ENCODE peak calls at places on chromosomes 5 and 9, in five cellular contexts. Z, L, G, N and H are unnamed samples. For H3K9me3, the result is how much of the 10 kb centered on the place peaks cover.

GRCh38 chr9:91141407-91141973 is 220.2 kb downstream of the AUH start:
- DNase-seq in Z (no peak), N (no peak), L (no peak), G (no peak), H (no peak)

GRCh38 chr5:141695627-141696180 is 13.7 kb upstream of the ARAP3 start:
- DNase-seq in L (no peak), N (no peak), Z (no peak), G (no peak), H (no peak)

GRCh38 chr9:29775491-29775890 is 2202.2 kb upstream of the C9orf72 start:
- DNase-seq in Z (no peak), N (no peak), L (no peak), G (no peak), H (no peak)

GRCh38 chr5:78533356-78533755 is 115.2 kb downstream of the LHFPL2 start:
- DNase-seq in L (no peak), N (no peak), G (no peak), Z (no peak), H (no peak)

GRCh38 chr9:109497193-109498165 is 628 bp downstream of the PTPN3 start:
- DNase-seq in Z (no peak), G (no peak), L (no peak), N (no peak), H (no peak)

GRCh38 chr5:171649002-171649401 is 136.6 kb upstream of the SMIM23 start:
- DNase-seq in L (no peak), Z (no peak), N (no peak), G (peak), H (no peak)

GRCh38 chr5:137254695-137255094 is 244.4 kb downstream of the SPOCK1 start:
- DNase-seq in L (no peak), Z (no peak), G (no peak), N (no peak), H (no peak)

GRCh38 chr5:65984098-65984885 is 57.9 kb downstream of the ERBIN start:
- DNase-seq in Z (no peak), G (no peak), N (no peak), L (no peak), H (no peak)

GRCh38 chr5:140321796-140322195 is 18.9 kb upstream of the PFDN1 start:
- DNase-seq in N (no peak), G (no peak), Z (no peak), L (peak), H (no peak)

GRCh38 chr5:147734839-147735238 is 47.7 kb downstream of the JAKMIP2 start:
- DNase-seq in G (no peak), N (no peak), Z (no peak), L (no peak), H (no peak)

GRCh38 chr5:166708271-166708670 is 1583.2 kb upstream of the WWC1 start:
- DNase-seq in N (no peak), L (no peak), Z (no peak), G (no peak), H (no peak)

GRCh38 chr5:125372694-125373621 is 626.5 kb upstream of the ZNF608 start:
- DNase-seq in L (no peak), G (no peak), N (peak), Z (peak), H (peak)

GRCh38 chr9:94553029-94553938 is 1.6 kb upstream of the PCAT7 start:
- DNase-seq in N (no peak), L (no peak), Z (peak), G (no peak), H (no peak)

GRCh38 chr5:111635151-111635945 is 121.6 kb downstream of the NREP start:
- DNase-seq in L (no peak), G (no peak), N (no peak), Z (no peak), H (no peak)

GRCh38 chr9:69324549-69325401 is at the start of gene ENTREP1:
- DNase-seq in Z (peak), G (no peak), N (no peak), L (peak), H (peak)

GRCh38 chr5:134110382-134110781 is 4.1 kb upstream of the TCF7 start:
- DNase-seq in G (no peak), L (no peak), Z (no peak), N (no peak), H (no peak)
- H3K9me3 ChIP-seq in G (under half), L (under half), Z (under half), N (under half), H (under half)

DNA sequence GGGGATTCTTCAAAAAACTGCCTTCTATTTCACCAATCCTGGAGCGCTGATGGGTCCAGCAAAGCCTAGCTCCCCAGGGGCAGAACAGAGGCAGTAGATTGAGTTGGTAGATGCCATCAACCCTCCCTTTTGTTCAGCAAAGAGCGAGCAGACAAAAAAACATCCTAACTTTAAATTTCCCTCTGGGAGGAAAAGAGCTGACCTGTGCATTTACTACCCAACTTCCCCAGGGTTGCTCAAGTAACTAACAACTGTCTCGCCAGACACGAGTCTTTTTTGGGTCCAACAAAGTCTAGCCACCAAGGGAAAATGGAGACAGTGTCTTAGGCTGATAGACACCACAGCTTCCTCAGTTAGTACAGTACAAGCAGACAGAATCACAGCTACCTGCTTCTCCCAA is 476.3 kb upstream of the GRIA1 start:
- DNase-seq in N (no peak), L (no peak), Z (no peak), G (no peak), H (no peak)
- H3K9me3 ChIP-seq in N (under half), L (under half), Z (under half), G (under half), H (under half)

GRCh38 chr9:123365881-123366528 is 10.0 kb downstream of the CRB2 start:
- DNase-seq in G (no peak), Z (peak), N (peak), L (no peak), H (no peak)

GRCh38 chr9:123364241-123364824 is 8.3 kb downstream of the CRB2 start:
- DNase-seq in G (no peak), L (no peak), N (no peak), Z (no peak), H (no peak)

GRCh38 chr9:123362856-123363255 is 6.9 kb downstream of the CRB2 start:
- DNase-seq in L (no peak), Z (no peak), G (no peak), N (no peak), H (no peak)

GRCh38 chr9:123368023-123368422 is 12.0 kb downstream of the CRB2 start:
- DNase-seq in G (no peak), L (no peak), N (no peak), Z (no peak), H (no peak)

DNA sequence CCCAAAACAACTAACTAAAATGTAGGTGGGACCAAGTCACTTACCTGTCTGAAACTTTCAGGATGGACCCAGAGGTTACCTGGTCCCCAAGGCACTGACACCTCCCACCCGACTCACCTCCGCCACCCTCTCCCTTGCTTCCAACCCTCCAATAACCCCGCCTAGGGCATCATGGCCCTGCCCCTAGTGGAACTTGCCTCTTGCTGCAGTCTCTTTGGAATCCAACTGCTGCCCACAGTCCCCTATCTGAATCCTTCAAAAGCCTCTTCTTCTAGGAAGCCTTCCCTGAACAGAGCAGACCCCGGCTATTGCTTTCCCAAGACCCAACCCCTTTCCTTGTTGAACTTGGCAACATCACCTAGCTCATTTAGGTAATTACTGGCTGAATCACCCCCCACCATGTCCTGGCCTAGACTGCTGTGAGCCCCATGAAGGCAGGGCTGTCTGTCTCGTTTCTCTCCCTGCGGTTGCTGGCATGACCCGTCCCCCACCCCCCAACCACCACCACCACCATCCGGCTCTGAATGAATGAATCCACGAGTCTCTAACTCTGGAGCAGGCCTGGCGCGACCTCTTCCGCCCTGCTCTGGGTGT is 9.4 kb downstream of the CRB2 start:
- DNase-seq in Z (peak), G (no peak), L (no peak), N (no peak), H (no peak)
- H3K9me3 ChIP-seq in Z (under half), G (under half), L (under half), N (under half), H (under half)

GRCh38 chr5:2465383-2465782 is 286.1 kb downstream of the IRX2 start:
- DNase-seq in G (no peak), L (no peak), N (no peak), Z (no peak), H (no peak)
- H3K9me3 ChIP-seq in G (under half), L (under half), N (under half), Z (under half), H (under half)

GRCh38 chr5:123059455-123059854 is 22.9 kb upstream of the PPIC start:
- DNase-seq in N (no peak), Z (no peak), G (no peak), L (no peak), H (no peak)
- H3K9me3 ChIP-seq in N (under half), Z (under half), G (under half), L (under half), H (under half)

GRCh38 chr5:41708604-41708940 is 161.7 kb downstream of the OXCT1 start:
- DNase-seq in G (no peak), Z (no peak), N (no peak), L (no peak), H (no peak)

GRCh38 chr5:41707853-41708603 is 162.2 kb downstream of the OXCT1 start:
- DNase-seq in N (no peak), Z (peak), G (no peak), L (no peak), H (peak)
- H3K9me3 ChIP-seq in N (under half), Z (under half), G (under half), L (under half), H (under half)

DNA sequence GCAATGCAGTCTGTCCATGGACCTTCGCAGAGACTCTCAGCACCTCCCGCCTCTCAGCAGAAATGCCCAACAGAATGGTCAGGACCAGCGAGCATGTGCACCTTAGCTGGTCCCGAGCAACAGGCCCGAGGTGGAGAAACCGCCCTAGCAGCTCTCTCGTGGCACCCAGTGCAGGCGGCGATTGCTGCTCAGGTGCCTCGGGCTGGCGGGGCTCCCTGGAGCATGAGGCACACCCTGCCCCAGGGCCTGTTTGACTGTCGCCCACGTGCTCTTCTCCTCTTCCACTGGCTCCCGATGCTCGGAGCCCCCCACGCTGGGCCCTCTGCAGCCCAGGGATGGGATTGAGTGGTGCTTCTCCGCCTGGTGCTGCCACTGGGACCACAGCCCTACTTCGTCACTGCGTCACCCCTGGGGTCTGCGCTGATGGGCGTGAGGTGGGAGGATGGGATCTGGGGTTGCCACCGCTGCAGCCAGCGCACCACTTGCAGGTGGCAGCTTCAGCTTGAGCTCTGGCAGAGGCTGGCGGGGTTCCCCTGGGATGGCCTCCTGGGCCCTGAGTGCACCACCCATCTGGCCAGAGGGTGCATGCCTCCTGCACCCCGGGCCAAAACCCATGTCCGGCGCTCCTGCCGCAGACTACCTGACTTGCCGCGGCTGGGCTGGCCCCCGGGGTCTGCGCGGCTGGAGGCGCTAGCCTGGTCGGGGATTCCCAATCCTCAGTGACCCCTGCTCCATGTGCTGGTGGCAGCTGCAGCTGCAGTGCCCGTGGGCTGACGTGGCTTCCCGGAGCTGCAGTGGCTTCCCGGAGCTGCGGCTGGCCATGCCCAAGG is 244.2 kb downstream of the FOXD4L6 start:
- DNase-seq in G (no peak), N (no peak), L (no peak), Z (peak), H (no peak)
- H3K9me3 ChIP-seq in G (under half), N (under half), L (under half), Z (under half), H (under half)

DNA sequence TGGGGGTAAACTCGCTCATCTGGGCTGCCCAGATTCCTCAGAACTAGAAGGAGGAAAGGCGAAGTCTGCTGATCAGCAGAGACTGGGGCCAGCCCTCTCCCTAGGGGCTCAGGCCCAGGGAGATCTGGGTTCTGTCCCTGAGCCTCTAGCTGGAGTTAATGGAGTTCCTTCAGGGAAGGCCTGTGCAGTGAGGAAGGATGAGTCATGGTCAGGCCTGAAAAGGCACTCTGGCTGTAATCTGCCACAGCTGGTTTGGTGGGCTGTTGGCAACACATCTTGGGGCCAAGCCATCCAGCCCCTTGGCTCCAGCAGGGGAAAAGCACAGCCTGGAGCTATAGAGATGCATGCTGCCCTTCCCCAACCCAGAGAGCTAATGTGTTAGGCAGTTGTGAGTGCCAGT is 459.6 kb downstream of the PRELID2 start:
- DNase-seq in Z (no peak), L (no peak), G (no peak), N (no peak), H (no peak)
- H3K9me3 ChIP-seq in Z (under half), L (under half), G (under half), N (under half), H (under half)